ENCODE peak calls at places on chromosomes 3 and 15, in nine cellular contexts. R, F, S, K, T, Y, E, B and W are unnamed samples.

GRCh38 chr15:27234593-27234992 is 263.6 kb downstream of the GABRG3 start:
- DNase-seq in F (no peak), R (peak), K (no peak), Y (no peak), S (no peak), B (no peak), E (no peak), T (no peak), W (no peak)

GRCh38 chr3:14725564-14726420 is 50.9 kb downstream of the C3orf20 start:
- DNase-seq in T (no peak), S (no peak), E (no peak), Y (no peak), K (no peak), B (peak), R (no peak), F (no peak), W (no peak)

GRCh38 chr3:10551139-10551538 is 45.8 kb upstream of the ATP2B2 start:
- DNase-seq in E (no peak), B (no peak), T (no peak), R (no peak), S (no peak), F (no peak), K (no peak), Y (no peak), W (no peak)

GRCh38 chr3:84904819-84905555 is 53.8 kb upstream of the CADM2 start:
- DNase-seq in K (no peak), T (no peak), R (peak), F (no peak), E (peak), S (no peak), Y (no peak), B (no peak), W (no peak)

GRCh38 chr3:159734681-159735080 is 254.0 kb upstream of the IL12A start:
- DNase-seq in R (no peak), F (no peak), B (no peak), T (no peak), K (no peak), Y (no peak), E (no peak), S (no peak), W (no peak)

GRCh38 chr3:30084971-30085403 is 521.4 kb upstream of the TGFBR2 start:
- DNase-seq in R (no peak), E (no peak), S (no peak), K (no peak), B (no peak), Y (peak), F (no peak), T (no peak), W (no peak)

GRCh38 chr3:188202358-188203138 is 48.6 kb downstream of the LPP start:
- DNase-seq in S (no peak), T (no peak), Y (no peak), B (no peak), E (no peak), K (peak), R (no peak), F (no peak), W (peak)

GRCh38 chr3:6526861-6527260 is 334.1 kb upstream of the GRM7 start:
- DNase-seq in E (no peak), B (no peak), K (no peak), S (no peak), F (no peak), T (no peak), R (no peak), Y (no peak), W (no peak)

GRCh38 chr3:119240101-119240581 is 537 bp downstream of the B4GALT4 start:
- DNase-seq in T (peak), K (peak), R (peak), Y (peak), S (no peak), E (peak), B (no peak), F (peak), W (no peak)

GRCh38 chr15:59273266-59273665 is 66.6 kb downstream of the LDHAL6B start:
- DNase-seq in F (no peak), S (no peak), T (no peak), E (no peak), R (no peak), Y (peak), K (no peak), B (no peak), W (no peak)

GRCh38 chr3:184697845-184698244 is 14.0 kb downstream of the MAGEF1 start:
- DNase-seq in Y (no peak), T (no peak), R (no peak), E (no peak), F (no peak), K (peak), S (no peak), B (no peak), W (no peak)

GRCh38 chr3:96863129-96863740 is 48.8 kb downstream of the EPHA6 start:
- DNase-seq in E (no peak), R (peak), K (no peak), T (peak), B (peak), F (peak), Y (peak), S (no peak), W (peak)

GRCh38 chr15:66936115-66936863 is 129.1 kb upstream of the SMAD3 start:
- DNase-seq in F (no peak), R (no peak), Y (no peak), T (no peak), S (no peak), K (no peak), B (peak), E (peak), W (no peak)

GRCh38 chr15:36940207-36940606 is 160.1 kb downstream of the MEIS2 start:
- DNase-seq in T (no peak), Y (no peak), R (no peak), S (no peak), F (no peak), E (no peak), B (no peak), K (no peak), W (no peak)

GRCh38 chr3:141274411-141275031 is 42.9 kb downstream of the PXYLP1 start:
- DNase-seq in F (no peak), R (no peak), K (no peak), E (no peak), T (no peak), S (no peak), Y (no peak), B (no peak), W (no peak)

GRCh38 chr3:185764168-185764988 is 60.5 kb downstream of the IGF2BP2 start:
- DNase-seq in R (no peak), K (no peak), Y (no peak), E (no peak), F (no peak), B (peak), T (no peak), S (no peak), W (no peak)

GRCh38 chr3:7074217-7074616 is 213.3 kb downstream of the GRM7 start:
- DNase-seq in S (no peak), F (no peak), K (no peak), T (no peak), E (no peak), R (no peak), B (no peak), Y (no peak), W (no peak)

GRCh38 chr15:57335326-57336118 is 40.8 kb upstream of the CGNL1 start:
- DNase-seq in R (no peak), F (no peak), T (no peak), S (no peak), Y (no peak), B (no peak), E (peak), K (peak), W (no peak)

GRCh38 chr3:15164356-15164755 is 41.7 kb upstream of the CAPN7 start:
- DNase-seq in R (no peak), E (no peak), S (no peak), Y (no peak), T (no peak), K (no peak), B (peak), F (no peak), W (no peak)

GRCh38 chr3:179653777-179654117 is 907 bp downstream of the USP13 start:
- DNase-seq in T (no peak), S (no peak), R (no peak), B (no peak), Y (no peak), K (no peak), E (no peak), F (no peak), W (no peak)

GRCh38 chr3:44355634-44356033 is 17.1 kb downstream of the TCAIM start:
- DNase-seq in Y (no peak), K (peak), E (no peak), F (peak), T (no peak), B (peak), S (no peak), R (peak), W (peak)

GRCh38 chr3:53694051-53694450 is 152.2 kb downstream of the CHDH start:
- DNase-seq in T (no peak), E (no peak), S (no peak), Y (no peak), B (no peak), K (no peak), R (no peak), F (no peak), W (no peak)

GRCh38 chr15:24886538-24886937 is 68.2 kb upstream of the SNRPN start:
- DNase-seq in T (no peak), S (no peak), F (no peak), K (no peak), B (no peak), E (no peak), Y (no peak), R (no peak), W (no peak)

GRCh38 chr3:155211266-155211665 is 82.2 kb downstream of the STRIT1 start:
- DNase-seq in T (no peak), S (no peak), K (no peak), Y (no peak), E (no peak), R (no peak), B (peak), F (no peak), W (no peak)

GRCh38 chr3:50623840-50624474 is 7.0 kb downstream of the MAPKAPK3 start:
- DNase-seq in T (no peak), F (peak), B (no peak), R (no peak), S (peak), K (no peak), E (no peak), Y (no peak), W (no peak)

GRCh38 chr3:102106421-102107097 is 257.2 kb downstream of the NFKBIZ start:
- DNase-seq in F (peak), R (no peak), S (peak), T (no peak), E (no peak), K (no peak), Y (no peak), B (peak), W (no peak)

GRCh38 chr15:85407421-85408269 is 27.2 kb downstream of the AKAP13 start:
- DNase-seq in E (no peak), R (peak), K (no peak), T (no peak), F (peak), Y (peak), B (peak), S (peak), W (peak)

GRCh38 chr3:69493157-69493556 is 107.3 kb upstream of the FRMD4B start:
- DNase-seq in B (no peak), S (no peak), F (no peak), T (no peak), K (no peak), Y (no peak), R (no peak), E (no peak), W (no peak)

GRCh38 chr3:29441020-29441324 is 160.1 kb downstream of the RBMS3 start:
- DNase-seq in K (no peak), S (no peak), T (no peak), R (no peak), Y (no peak), F (no peak), B (no peak), E (no peak), W (no peak)